ENCODE peak calls at places on chromosomes 13 and 19, in five cellular contexts. T, J, Z, G and R are unnamed samples.
A peak's percentile ranks its signal among the peaks of the same experiment; 100 is the strongest.

GRCh38 chr13:34048652-34049051 is 230.7 kb downstream of the RFC3 start:
- DNase-seq in T (no peak), J (no peak), Z (no peak), G (no peak), R (no peak)

GRCh38 chr13:29336356-29336755 is 259.1 kb downstream of the SLC7A1 start:
- DNase-seq in T (no peak), J (no peak), Z (no peak), G (no peak), R (no peak)

GRCh38 chr19:40806385-40807146 is 7.6 kb downstream of the EGLN2 start:
- DNase-seq in T (peak; percentile 68), J (peak; percentile 78), Z (peak; percentile 95), G (peak; percentile 100), R (peak; percentile 97)

GRCh38 chr19:11269408-11269807 is 7.1 kb upstream of the DOCK6 start:
- DNase-seq in T (no peak), J (no peak), Z (no peak), G (no peak), R (no peak)

GRCh38 chr13:19861762-19862161 is 1.7 kb downstream of the ZMYM5 start:
- DNase-seq in T (no peak), J (no peak), Z (no peak), G (no peak), R (no peak)

GRCh38 chr19:3117746-3118145 is 18.1 kb upstream of the GNA15 start:
- DNase-seq in T (no peak), J (no peak), Z (no peak), G (no peak), R (no peak)

GRCh38 chr19:48977061-48977460 is 12.0 kb downstream of the FTL start:
- DNase-seq in T (no peak), J (no peak), Z (no peak), G (no peak), R (no peak)

GRCh38 chr13:59373341-59373740 is 790.4 kb downstream of the DIAPH3 start:
- DNase-seq in T (no peak), J (no peak), Z (no peak), G (no peak), R (no peak)

GRCh38 chr13:58087566-58087965 is 456.0 kb downstream of the PCDH17 start:
- DNase-seq in T (no peak), J (no peak), Z (no peak), G (no peak), R (no peak)

GRCh38 chr13:20336761-20337160 is 104.6 kb upstream of the GJB6 start:
- DNase-seq in T (no peak), J (no peak), Z (no peak), G (no peak), R (no peak)

GRCh38 chr13:106373989-106374572 is 161.4 kb downstream of the EFNB2 start:
- DNase-seq in T (no peak), J (no peak), Z (no peak), G (no peak), R (no peak)

GRCh38 chr13:45479661-45480060 is 14.9 kb downstream of the COG3 start:
- DNase-seq in T (no peak), J (no peak), Z (no peak), G (no peak), R (no peak)

GRCh38 chr19:55231391-55232283 is 3.1 kb upstream of the TMEM86B start:
- DNase-seq in T (no peak), J (no peak), Z (no peak), G (no peak), R (no peak)

GRCh38 chr19:2294377-2295335 is 12.7 kb upstream of the PEAK3 start:
- DNase-seq in T (no peak), J (no peak), Z (no peak), G (no peak), R (peak; percentile 74)